ENCODE peak calls at places on chromosomes 12 and 14, in seven cellular contexts. One of them, this sample, is unnamed. For H3K27me3, the result is how much of the 10 kb centered on the place peaks cover.

GRCh38 chr14:50366115-50366514 is 30.6 kb downstream of the CDKL1 start:
- DNase-seq in tibial artery: no peak
- DNase-seq in tibial nerve: no peak
- DNase-seq in IMR-90: peak
- DNase-seq in right cardiac atrium: no peak
- DNase-seq in effector memory CD4-positive, alpha-beta T cell: no peak
- DNase-seq in heart left ventricle: no peak
- DNase-seq in this sample: no peak

GRCh38 chr12:53688134-53688533 is 12.3 kb upstream of the ATP5MC2 start:
- DNase-seq in right cardiac atrium: no peak
- DNase-seq in heart left ventricle: no peak
- DNase-seq in tibial nerve: no peak
- DNase-seq in IMR-90: no peak
- DNase-seq in effector memory CD4-positive, alpha-beta T cell: no peak
- DNase-seq in tibial artery: no peak
- DNase-seq in this sample: no peak

GRCh38 chr12:104588048-104588942 is 131.5 kb downstream of the CHST11 start:
- DNase-seq in effector memory CD4-positive, alpha-beta T cell: no peak
- DNase-seq in tibial nerve: no peak
- DNase-seq in right cardiac atrium: no peak
- DNase-seq in IMR-90: peak
- DNase-seq in tibial artery: no peak
- DNase-seq in heart left ventricle: no peak
- DNase-seq in this sample: no peak

GRCh38 chr12:29838768-29839167 is 55.0 kb upstream of the TMTC1 start:
- DNase-seq in effector memory CD4-positive, alpha-beta T cell: no peak
- DNase-seq in IMR-90: no peak
- DNase-seq in tibial nerve: no peak
- DNase-seq in right cardiac atrium: no peak
- DNase-seq in tibial artery: no peak
- DNase-seq in heart left ventricle: no peak
- DNase-seq in this sample: no peak

GRCh38 chr14:31556191-31556590 is 5.0 kb upstream of the NUBPL start:
- DNase-seq in tibial artery: no peak
- DNase-seq in tibial nerve: no peak
- DNase-seq in heart left ventricle: no peak
- DNase-seq in effector memory CD4-positive, alpha-beta T cell: no peak
- DNase-seq in IMR-90: no peak
- DNase-seq in right cardiac atrium: no peak
- DNase-seq in this sample: no peak

GRCh38 chr12:75488553-75488952 is 8.0 kb downstream of the GLIPR1 start:
- DNase-seq in heart left ventricle: no peak
- DNase-seq in effector memory CD4-positive, alpha-beta T cell: no peak
- DNase-seq in IMR-90: peak
- DNase-seq in tibial artery: no peak
- DNase-seq in right cardiac atrium: peak
- DNase-seq in tibial nerve: no peak
- DNase-seq in this sample: no peak

GRCh38 chr14:104822821-104823615 is 22.1 kb downstream of the ZBTB42 start:
- DNase-seq in tibial nerve: no peak
- DNase-seq in right cardiac atrium: peak
- DNase-seq in IMR-90: no peak
- DNase-seq in heart left ventricle: no peak
- DNase-seq in tibial artery: peak
- DNase-seq in effector memory CD4-positive, alpha-beta T cell: no peak
- DNase-seq in this sample: no peak

GRCh38 chr12:19220205-19220604 is 90.7 kb downstream of the PLEKHA5 start:
- DNase-seq in IMR-90: peak
- DNase-seq in heart left ventricle: no peak
- DNase-seq in right cardiac atrium: no peak
- DNase-seq in tibial nerve: no peak
- DNase-seq in effector memory CD4-positive, alpha-beta T cell: no peak
- DNase-seq in tibial artery: no peak
- DNase-seq in this sample: no peak

GRCh38 chr14:44113769-44114730 is 393.0 kb downstream of the FSCB start:
- DNase-seq in tibial artery: no peak
- DNase-seq in tibial nerve: no peak
- DNase-seq in heart left ventricle: no peak
- DNase-seq in IMR-90: no peak
- DNase-seq in effector memory CD4-positive, alpha-beta T cell: no peak
- DNase-seq in right cardiac atrium: no peak
- DNase-seq in this sample: no peak

GRCh38 chr14:101070540-101071492 is 167.3 kb upstream of the RTL1 start:
- DNase-seq in IMR-90: no peak
- DNase-seq in effector memory CD4-positive, alpha-beta T cell: no peak
- DNase-seq in tibial nerve: no peak
- DNase-seq in right cardiac atrium: no peak
- DNase-seq in heart left ventricle: peak
- DNase-seq in tibial artery: peak
- DNase-seq in this sample: no peak

GRCh38 chr14:87573581-87573980 is 419.4 kb downstream of the GALC start:
- DNase-seq in right cardiac atrium: no peak
- DNase-seq in IMR-90: no peak
- DNase-seq in tibial artery: no peak
- DNase-seq in tibial nerve: no peak
- DNase-seq in heart left ventricle: no peak
- DNase-seq in effector memory CD4-positive, alpha-beta T cell: no peak
- DNase-seq in this sample: no peak

GRCh38 chr14:92690171-92691011 is 58.0 kb downstream of the LGMN start:
- DNase-seq in tibial nerve: peak
- DNase-seq in heart left ventricle: no peak
- DNase-seq in tibial artery: no peak
- DNase-seq in IMR-90: peak
- DNase-seq in effector memory CD4-positive, alpha-beta T cell: no peak
- DNase-seq in right cardiac atrium: peak
- DNase-seq in this sample: peak

GRCh38 chr12:131867891-131868675 is 26.3 kb upstream of the ULK1 start:
- DNase-seq in effector memory CD4-positive, alpha-beta T cell: no peak
- DNase-seq in right cardiac atrium: no peak
- DNase-seq in tibial nerve: no peak
- DNase-seq in heart left ventricle: no peak
- DNase-seq in IMR-90: no peak
- DNase-seq in tibial artery: no peak
- DNase-seq in this sample: no peak

GRCh38 chr12:120584343-120585149 is 3.3 kb upstream of the POP5 start:
- DNase-seq in heart left ventricle: peak
- DNase-seq in right cardiac atrium: peak
- DNase-seq in IMR-90: no peak
- DNase-seq in effector memory CD4-positive, alpha-beta T cell: peak
- DNase-seq in tibial nerve: peak
- DNase-seq in tibial artery: peak
- DNase-seq in this sample: peak

GRCh38 chr12:106580671-106581508 is 1.9 kb upstream of the RFX4 start:
- DNase-seq in right cardiac atrium: no peak
- DNase-seq in IMR-90: no peak
- DNase-seq in tibial artery: no peak
- DNase-seq in tibial nerve: no peak
- DNase-seq in heart left ventricle: no peak
- DNase-seq in effector memory CD4-positive, alpha-beta T cell: no peak
- DNase-seq in this sample: no peak
- H3K27me3 ChIP-seq in right cardiac atrium: under half
- H3K27me3 ChIP-seq in IMR-90: half or more
- H3K27me3 ChIP-seq in tibial artery: half or more
- H3K27me3 ChIP-seq in tibial nerve: half or more
- H3K27me3 ChIP-seq in heart left ventricle: half or more
- H3K27me3 ChIP-seq in effector memory CD4-positive, alpha-beta T cell: under half
- H3K27me3 ChIP-seq in this sample: half or more

DNA sequence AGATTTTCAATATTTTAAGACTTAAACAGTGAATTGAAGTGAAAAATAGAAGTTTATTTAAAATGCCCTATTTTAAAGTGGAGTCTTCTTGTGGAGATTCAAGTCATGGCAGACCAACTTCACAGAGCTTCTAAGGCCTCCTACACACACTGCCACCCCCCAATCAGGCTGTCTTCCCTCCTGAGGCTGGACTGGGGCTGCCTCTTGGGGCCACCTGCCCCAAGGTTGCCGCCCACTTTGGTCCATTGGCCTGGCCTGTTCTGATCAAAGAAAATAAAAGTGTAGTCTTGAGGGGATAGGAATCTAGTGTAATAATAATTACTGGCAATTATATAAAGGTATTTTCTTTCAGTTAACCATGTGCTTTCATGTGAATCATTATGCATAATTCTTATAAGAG is 1.3 kb downstream of the GOLT1B start:
- DNase-seq in heart left ventricle: no peak
- DNase-seq in effector memory CD4-positive, alpha-beta T cell: no peak
- DNase-seq in right cardiac atrium: no peak
- DNase-seq in IMR-90: no peak
- DNase-seq in tibial artery: no peak
- DNase-seq in tibial nerve: no peak
- DNase-seq in this sample: no peak
- H3K27ac ChIP-seq in heart left ventricle: no peak
- H3K27ac ChIP-seq in effector memory CD4-positive, alpha-beta T cell: no peak
- H3K27ac ChIP-seq in right cardiac atrium: no peak
- H3K27ac ChIP-seq in IMR-90: no peak
- H3K27ac ChIP-seq in tibial artery: no peak
- H3K27ac ChIP-seq in tibial nerve: no peak
- H3K27ac ChIP-seq in this sample: peak

GRCh38 chr14:64861916-64862315 is 17.8 kb downstream of the SPTB start:
- DNase-seq in right cardiac atrium: no peak
- DNase-seq in IMR-90: no peak
- DNase-seq in heart left ventricle: no peak
- DNase-seq in tibial nerve: no peak
- DNase-seq in effector memory CD4-positive, alpha-beta T cell: no peak
- DNase-seq in tibial artery: no peak
- DNase-seq in this sample: no peak
- H3K27me3 ChIP-seq in right cardiac atrium: under half
- H3K27me3 ChIP-seq in IMR-90: half or more
- H3K27me3 ChIP-seq in heart left ventricle: under half
- H3K27me3 ChIP-seq in tibial nerve: under half
- H3K27me3 ChIP-seq in effector memory CD4-positive, alpha-beta T cell: under half
- H3K27me3 ChIP-seq in tibial artery: under half
- H3K27me3 ChIP-seq in this sample: under half

GRCh38 chr12:13099910-13100609 is 3.4 kb downstream of the GSG1 start:
- DNase-seq in heart left ventricle: no peak
- DNase-seq in IMR-90: no peak
- DNase-seq in effector memory CD4-positive, alpha-beta T cell: no peak
- DNase-seq in right cardiac atrium: no peak
- DNase-seq in tibial artery: no peak
- DNase-seq in tibial nerve: no peak
- DNase-seq in this sample: no peak
- H3K27ac ChIP-seq in heart left ventricle: peak
- H3K27ac ChIP-seq in IMR-90: peak
- H3K27ac ChIP-seq in effector memory CD4-positive, alpha-beta T cell: peak
- H3K27ac ChIP-seq in right cardiac atrium: peak
- H3K27ac ChIP-seq in tibial artery: peak
- H3K27ac ChIP-seq in tibial nerve: peak
- H3K27ac ChIP-seq in this sample: peak

DNA sequence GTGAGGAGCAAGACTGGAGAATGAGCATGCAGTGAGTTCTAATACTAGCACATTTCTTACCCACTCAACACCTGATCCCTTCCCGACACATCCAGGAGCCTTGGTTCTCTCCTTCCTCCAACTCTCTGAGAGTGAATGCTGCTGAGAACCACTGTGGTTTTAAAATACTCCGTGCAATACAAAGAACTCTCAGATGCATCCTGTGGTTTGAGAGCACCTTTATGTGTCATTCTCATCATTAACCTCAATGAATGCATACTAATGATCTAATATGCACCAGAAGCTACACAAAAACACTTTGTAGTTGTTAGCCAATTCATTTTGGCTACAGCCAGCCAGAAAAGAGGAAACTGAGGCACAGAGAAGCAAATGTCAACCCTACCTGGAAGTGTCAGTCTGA is 87.6 kb downstream of the GALNT8 start:
- DNase-seq in IMR-90: no peak
- DNase-seq in effector memory CD4-positive, alpha-beta T cell: no peak
- DNase-seq in right cardiac atrium: no peak
- DNase-seq in heart left ventricle: no peak
- DNase-seq in tibial artery: no peak
- DNase-seq in tibial nerve: no peak
- DNase-seq in this sample: no peak
- H3K27me3 ChIP-seq in IMR-90: under half
- H3K27me3 ChIP-seq in effector memory CD4-positive, alpha-beta T cell: under half
- H3K27me3 ChIP-seq in right cardiac atrium: under half
- H3K27me3 ChIP-seq in heart left ventricle: under half
- H3K27me3 ChIP-seq in tibial artery: under half
- H3K27me3 ChIP-seq in tibial nerve: under half
- H3K27me3 ChIP-seq in this sample: under half

GRCh38 chr14:63933110-63933509 is 80.3 kb downstream of the SYNE2 start:
- DNase-seq in effector memory CD4-positive, alpha-beta T cell: no peak
- DNase-seq in heart left ventricle: no peak
- DNase-seq in tibial artery: no peak
- DNase-seq in IMR-90: no peak
- DNase-seq in right cardiac atrium: no peak
- DNase-seq in tibial nerve: no peak
- DNase-seq in this sample: no peak
- H3K27ac ChIP-seq in effector memory CD4-positive, alpha-beta T cell: peak
- H3K27ac ChIP-seq in heart left ventricle: no peak
- H3K27ac ChIP-seq in tibial artery: no peak
- H3K27ac ChIP-seq in IMR-90: no peak
- H3K27ac ChIP-seq in right cardiac atrium: no peak
- H3K27ac ChIP-seq in tibial nerve: peak
- H3K27ac ChIP-seq in this sample: no peak

DNA sequence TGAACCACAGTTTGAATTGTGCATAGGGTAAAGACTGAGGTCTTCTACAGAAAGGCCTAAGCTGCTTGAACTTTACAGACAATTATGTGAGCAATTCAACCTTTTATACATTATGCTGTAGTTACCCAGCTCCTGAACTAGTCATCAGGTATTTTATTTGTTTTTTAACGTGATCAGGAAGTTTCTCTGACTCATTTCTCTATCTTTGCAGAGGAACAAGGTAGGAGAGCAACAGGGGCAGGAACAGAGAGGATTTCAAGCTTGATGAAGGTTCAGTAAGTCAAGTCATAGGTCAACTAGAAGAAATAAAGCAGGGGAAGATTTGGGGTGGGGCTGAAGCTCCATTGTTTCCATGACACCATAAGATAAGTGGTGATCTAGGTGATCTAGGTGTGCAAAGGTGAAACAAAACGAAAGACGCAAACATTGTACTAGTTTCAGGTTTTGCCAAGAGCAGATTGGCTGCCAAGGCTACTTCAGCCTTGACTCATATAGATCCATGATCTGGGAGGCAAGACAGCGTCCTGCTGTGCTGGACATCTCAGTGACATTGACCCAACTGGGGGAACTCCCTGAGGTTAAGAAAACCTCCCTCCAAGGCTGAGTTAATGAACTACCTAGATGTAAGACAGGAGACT is 198.1 kb downstream of the DAD1 start:
- DNase-seq in effector memory CD4-positive, alpha-beta T cell: no peak
- DNase-seq in IMR-90: no peak
- DNase-seq in right cardiac atrium: no peak
- DNase-seq in tibial nerve: no peak
- DNase-seq in heart left ventricle: no peak
- DNase-seq in tibial artery: no peak
- DNase-seq in this sample: no peak
- H3K27me3 ChIP-seq in effector memory CD4-positive, alpha-beta T cell: under half
- H3K27me3 ChIP-seq in IMR-90: under half
- H3K27me3 ChIP-seq in right cardiac atrium: under half
- H3K27me3 ChIP-seq in tibial nerve: under half
- H3K27me3 ChIP-seq in heart left ventricle: under half
- H3K27me3 ChIP-seq in tibial artery: under half
- H3K27me3 ChIP-seq in this sample: under half

GRCh38 chr14:67577181-67577580 is 22.9 kb downstream of the PIGH start:
- DNase-seq in right cardiac atrium: no peak
- DNase-seq in tibial nerve: no peak
- DNase-seq in heart left ventricle: no peak
- DNase-seq in tibial artery: peak
- DNase-seq in IMR-90: no peak
- DNase-seq in effector memory CD4-positive, alpha-beta T cell: no peak
- DNase-seq in this sample: no peak
- H3K27ac ChIP-seq in right cardiac atrium: no peak
- H3K27ac ChIP-seq in tibial nerve: no peak
- H3K27ac ChIP-seq in heart left ventricle: no peak
- H3K27ac ChIP-seq in tibial artery: no peak
- H3K27ac ChIP-seq in IMR-90: no peak
- H3K27ac ChIP-seq in effector memory CD4-positive, alpha-beta T cell: no peak
- H3K27ac ChIP-seq in this sample: no peak